ENCODE peak calls at places on chromosomes 3 and 15, in five cellular contexts. O is left ventricle myocardium inferior; G is pancreas; Z is astrocyte; V is CD4-positive, alpha-beta T cell. R is an unnamed sample.

GRCh38 chr15:85556618-85556895 is 176.2 kb downstream of the AKAP13 start:
- DNase-seq in O (no peak), G (no peak), Z (no peak), V (no peak), R (no peak)

GRCh38 chr15:99998661-99999101 is 265.4 kb upstream of the LYSMD4 start:
- DNase-seq in O (no peak), G (no peak), Z (no peak), V (no peak), R (no peak)

GRCh38 chr3:16841906-16842709 is 42.6 kb upstream of the PLCL2 start:
- DNase-seq in O (peak; percentile 40), G (peak; percentile 52), Z (no peak), V (peak; percentile 69), R (no peak)

GRCh38 chr3:138459619-138460535 is 25.5 kb downstream of the ESYT3 start:
- DNase-seq in O (no peak), G (no peak), Z (no peak), V (no peak), R (no peak)

GRCh38 chr3:98577178-98577895 is 16.1 kb downstream of the CPOX start:
- DNase-seq in O (no peak), G (no peak), Z (peak; percentile 86), V (no peak), R (peak; percentile 35)

GRCh38 chr3:65603631-65604030 is 435.1 kb downstream of the MAGI1 start:
- DNase-seq in O (no peak), G (no peak), Z (no peak), V (no peak), R (no peak)

GRCh38 chr15:100944237-100944875 is 25.2 kb downstream of the LRRK1 start:
- DNase-seq in O (no peak), G (no peak), Z (no peak), V (no peak), R (no peak)

GRCh38 chr3:183500981-183501704 is 54.4 kb downstream of the KLHL6 start:
- DNase-seq in O (no peak), G (no peak), Z (no peak), V (no peak), R (no peak)

GRCh38 chr15:46853600-46853999 is 863.7 kb upstream of the SEMA6D start:
- DNase-seq in O (no peak), G (no peak), Z (no peak), V (no peak), R (no peak)

GRCh38 chr3:194573680-194574437 is 59.4 kb downstream of the TMEM44 start:
- DNase-seq in O (no peak), G (peak; percentile 40), Z (peak; percentile 59), V (peak; percentile 17), R (peak; percentile 67)

GRCh38 chr3:178513539-178514410 is 22.5 kb upstream of the KCNMB2 start:
- DNase-seq in O (no peak), G (no peak), Z (no peak), V (no peak), R (no peak)

GRCh38 chr3:143242101-143242500 is 122.5 kb downstream of the CHST2 start:
- DNase-seq in O (no peak), G (no peak), Z (peak; percentile 63), V (no peak), R (no peak)

GRCh38 chr3:64122476-64122875 is 99.2 kb upstream of the PSMD6 start:
- DNase-seq in O (peak; percentile 56), G (no peak), Z (no peak), V (no peak), R (no peak)

GRCh38 chr3:171132873-171133272 is 106.4 kb upstream of the SLC2A2 start:
- DNase-seq in O (no peak), G (no peak), Z (peak; percentile 73), V (no peak), R (peak; percentile 60)

GRCh38 chr3:125166581-125166980 is 46.0 kb downstream of the SLC12A8 start:
- DNase-seq in O (no peak), G (no peak), Z (no peak), V (no peak), R (no peak)

GRCh38 chr3:125165948-125166553 is 46.5 kb downstream of the SLC12A8 start:
- DNase-seq in O (no peak), G (no peak), Z (no peak), V (no peak), R (no peak)

GRCh38 chr3:125161607-125162219 is 50.8 kb downstream of the SLC12A8 start:
- DNase-seq in O (peak; percentile 53), G (no peak), Z (no peak), V (no peak), R (no peak)

GRCh38 chr3:125165189-125165947 is 47.2 kb downstream of the SLC12A8 start:
- DNase-seq in O (peak; percentile 53), G (no peak), Z (no peak), V (no peak), R (peak; percentile 48)

DNA sequence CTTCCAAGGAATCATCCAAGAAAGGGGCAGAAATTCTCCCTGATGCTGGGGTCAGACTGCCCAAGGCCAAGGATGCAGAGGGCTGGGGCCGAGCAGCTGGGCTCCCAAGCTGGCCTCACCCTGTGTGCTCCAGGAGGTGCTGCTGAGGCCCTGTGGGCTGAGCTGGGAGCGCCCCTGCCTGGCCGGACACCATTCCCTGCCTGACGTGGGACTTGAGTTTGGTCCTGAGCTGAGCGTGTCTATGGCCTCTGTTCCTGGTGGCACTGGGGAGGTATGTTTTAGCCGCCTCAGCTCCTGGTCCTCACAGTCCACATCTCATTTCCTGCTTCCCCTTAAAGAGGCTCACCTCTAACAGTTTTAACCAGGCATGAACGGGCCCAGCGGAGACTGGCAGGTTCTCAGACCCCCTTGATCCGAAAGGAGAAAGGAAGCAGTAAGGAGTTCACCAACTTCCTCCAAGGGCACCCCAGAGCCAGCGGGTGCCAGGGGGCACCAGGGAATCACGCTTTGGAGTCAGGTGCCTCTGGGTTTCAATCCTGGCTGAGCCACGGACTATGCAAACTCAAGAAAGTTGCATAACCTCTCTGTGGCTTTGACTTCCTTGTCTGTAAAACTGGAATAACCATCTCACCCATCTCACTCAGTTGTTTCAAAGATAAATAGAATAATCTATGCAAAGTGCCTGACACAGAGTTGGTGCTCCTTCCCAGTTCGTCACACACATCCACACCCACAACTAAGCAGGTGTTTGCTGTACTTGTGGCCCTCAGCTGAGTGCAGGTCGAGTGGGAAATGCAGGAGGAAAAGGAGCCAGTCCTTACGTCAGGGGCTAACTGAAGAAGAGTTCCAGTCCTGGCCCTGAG is 48.6 kb downstream of the SLC12A8 start:
- DNase-seq in O (no peak), G (no peak), Z (no peak), V (no peak), R (no peak)
- TF ChIP-seq CTCF in O (peak; percentile 53), G (no peak), Z (no peak), V (no peak), R (peak; percentile 48)

DNA sequence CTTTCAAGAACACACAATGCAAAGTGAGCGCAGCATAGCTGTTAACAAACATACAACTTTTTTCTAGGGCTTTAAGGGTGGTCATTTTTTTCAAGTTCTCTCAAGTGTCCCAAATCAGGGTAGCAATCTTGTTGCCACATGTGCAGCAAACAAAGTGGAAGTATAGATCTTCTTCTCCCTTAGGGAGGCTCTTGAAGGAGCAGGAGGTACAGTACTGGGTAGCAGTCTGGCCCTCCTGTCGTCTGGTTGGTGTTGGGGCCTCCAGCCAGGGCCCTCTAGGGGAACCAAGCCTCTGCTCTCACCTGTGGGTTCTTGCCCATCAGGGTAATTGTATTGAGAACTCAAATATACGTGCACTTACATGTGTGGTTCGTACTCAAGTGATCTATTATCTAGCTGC is 25.8 kb downstream of the MKRN2 start:
- DNase-seq in O (no peak), G (no peak), Z (no peak), V (no peak), R (no peak)
- H3K27ac ChIP-seq in O (peak overlapping the region; percentile 32), G (no peak overlapping the region), Z (no peak overlapping the region), V (no peak overlapping the region), R (no peak overlapping the region)

GRCh38 chr3:59499954-59500353 is 450.1 kb upstream of the CFAP20DC start:
- DNase-seq in O (no peak), G (no peak), Z (no peak), V (no peak), R (no peak)

GRCh38 chr3:59498995-59499394 is 449.2 kb upstream of the CFAP20DC start:
- DNase-seq in O (no peak), G (no peak), Z (no peak), V (no peak), R (no peak)

DNA sequence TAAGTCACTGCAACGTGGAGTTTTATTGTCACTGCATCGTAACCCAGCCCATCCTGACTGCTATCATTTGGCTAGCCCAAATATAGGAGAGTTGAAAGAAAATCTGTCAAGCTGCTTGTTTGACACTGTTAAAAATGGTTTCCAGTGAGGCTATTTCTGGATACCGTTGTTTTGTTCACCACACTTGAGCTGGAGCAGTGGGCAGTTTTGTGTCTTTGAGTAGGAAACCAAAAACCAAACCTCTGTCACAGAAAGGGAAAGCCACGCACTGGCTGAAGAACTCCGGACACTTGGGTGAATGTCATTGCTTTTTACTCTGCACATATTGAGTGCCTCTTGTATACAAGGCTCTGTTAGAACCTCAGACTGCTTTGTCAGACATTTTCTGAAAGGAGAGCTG is 446.4 kb upstream of the CFAP20DC start:
- DNase-seq in O (no peak), G (no peak), Z (no peak), V (no peak), R (no peak)
- TF ChIP-seq CTCF in O (no peak), G (no peak), Z (no peak), V (no peak), R (no peak)

DNA sequence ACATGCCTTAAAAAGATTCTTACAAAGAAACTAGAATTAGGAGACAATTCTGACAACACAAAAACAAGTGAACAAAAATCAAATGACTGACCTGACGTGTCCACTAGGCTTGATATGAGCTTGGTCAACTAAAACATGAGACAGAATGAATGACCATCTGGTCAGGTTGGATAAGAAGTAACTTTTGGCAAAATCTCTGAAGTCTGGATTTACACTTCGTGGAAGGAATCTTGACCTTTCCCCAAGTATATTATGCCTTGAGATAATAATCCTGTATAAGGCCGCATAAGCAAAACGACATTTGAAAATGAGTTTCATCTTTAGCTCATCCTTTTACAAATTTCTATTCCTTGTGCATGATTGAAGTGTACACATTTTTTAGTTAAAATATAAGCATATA is 1.1 kb upstream of the TF start:
- DNase-seq in O (no peak), G (no peak), Z (no peak), V (no peak), R (no peak)
- H3K27ac ChIP-seq in O (no peak overlapping the region), G (no peak overlapping the region), Z (no peak overlapping the region), V (no peak overlapping the region), R (no peak overlapping the region)

DNA sequence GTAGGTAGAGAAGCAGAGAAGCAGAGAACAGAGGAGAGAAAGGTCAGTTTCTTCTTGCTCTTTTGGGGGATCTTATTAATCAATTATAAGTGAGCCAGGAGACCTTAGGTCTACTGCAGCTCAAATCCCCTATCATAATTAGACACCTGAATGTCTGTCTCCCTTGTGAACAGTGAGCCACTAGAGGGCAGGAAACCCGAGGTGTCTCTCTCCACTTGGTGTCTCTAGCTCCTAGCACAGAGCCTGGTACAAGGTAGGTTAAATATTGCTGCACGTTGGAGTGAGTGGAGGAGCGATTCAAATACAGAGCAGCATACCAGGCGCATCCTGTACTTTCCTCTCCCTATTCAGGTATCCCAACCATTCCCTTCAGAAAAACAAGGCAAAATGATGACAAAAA is 2.0 kb upstream of the ST8SIA2 start:
- DNase-seq in O (no peak), G (no peak), Z (peak; percentile 28), V (no peak), R (peak; percentile 50)
- TF ChIP-seq CTCF in O (peak; percentile 61), G (no peak), Z (peak; percentile 56), V (no peak), R (peak; percentile 80)

R was measured in brain microvascular endothelial cell.